ENCODE peak calls at places on chromosomes 16 and 17, in eight cellular contexts. D is astrocyte; M is heart right ventricle; S is GM23338; P is neural progenitor cell; U is prostate gland; G is heart left ventricle; V is CD4-positive, alpha-beta T cell. W is an unnamed sample.

GRCh38 chr17:78622491-78623265 is 45.5 kb upstream of the DNAH17 start:
- DNase-seq in D (no peak), M (no peak), S (no peak), P (no peak), U (no peak), G (no peak), V (no peak), W (no peak)

GRCh38 chr17:77076046-77076882 is 64.5 kb upstream of the SEC14L1 start:
- DNase-seq in D (no peak), M (no peak), S (no peak), P (no peak), U (no peak), G (no peak), V (no peak), W (no peak)

GRCh38 chr17:63932721-63933120 is 590 bp upstream of the CD79B start:
- DNase-seq in D (no peak), M (no peak), S (no peak), P (no peak), U (no peak), G (no peak), V (no peak), W (no peak)

GRCh38 chr17:76407509-76407908 is 23.1 kb downstream of the SPHK1 start:
- DNase-seq in D (no peak), M (no peak), S (no peak), P (no peak), U (no peak), G (no peak), V (no peak), W (no peak)

GRCh38 chr16:15846510-15846909 is 10.3 kb downstream of the MYH11 start:
- DNase-seq in D (no peak), M (no peak), S (no peak), P (no peak), U (no peak), G (no peak), V (no peak), W (no peak)

GRCh38 chr16:86834451-86835035 is 256.2 kb downstream of the FOXL1 start:
- DNase-seq in D (peak), M (peak), S (peak), P (peak), U (no peak), G (no peak), V (no peak), W (no peak)

GRCh38 chr17:56640116-56640515 is 46.6 kb downstream of the NOG start:
- DNase-seq in D (no peak), M (no peak), S (no peak), P (no peak), U (no peak), G (no peak), V (no peak), W (no peak)

GRCh38 chr16:17275076-17275732 is 195.6 kb downstream of the XYLT1 start:
- DNase-seq in D (peak), M (no peak), S (no peak), P (no peak), U (no peak), G (no peak), V (no peak), W (no peak)

GRCh38 chr16:57807968-57808528 is 5.8 kb upstream of the KIFC3 start:
- DNase-seq in D (peak), M (peak), S (peak), P (peak), U (peak), G (peak), V (peak), W (peak)

GRCh38 chr17:43479948-43480347 is 3.8 kb upstream of the DHX8 start:
- DNase-seq in D (no peak), M (no peak), S (no peak), P (no peak), U (no peak), G (no peak), V (no peak), W (no peak)

GRCh38 chr16:84893849-84894599 is 74.2 kb downstream of the CRISPLD2 start:
- DNase-seq in D (no peak), M (no peak), S (no peak), P (no peak), U (no peak), G (no peak), V (no peak), W (no peak)

GRCh38 chr16:30786115-30786935 is 680 bp downstream of the ZNF629 start:
- DNase-seq in D (peak), M (peak), S (peak), P (peak), U (no peak), G (no peak), V (no peak), W (no peak)

GRCh38 chr17:55245986-55246385 is 18.8 kb upstream of the HLF start:
- DNase-seq in D (no peak), M (no peak), S (no peak), P (no peak), U (no peak), G (no peak), V (no peak), W (no peak)

GRCh38 chr17:16100737-16101400 is 101.2 kb downstream of the TTC19 start:
- DNase-seq in D (no peak), M (no peak), S (no peak), P (no peak), U (no peak), G (no peak), V (no peak), W (no peak)

GRCh38 chr16:73027655-73028220 is 20.2 kb downstream of the ZFHX3 start:
- DNase-seq in D (no peak), M (no peak), S (no peak), P (no peak), U (no peak), G (no peak), V (no peak), W (no peak)

GRCh38 chr16:30658731-30659506 is 688 bp downstream of the FBRS start:
- DNase-seq in D (peak), M (peak), S (peak), P (peak), U (peak), G (peak), V (no peak), W (peak)

GRCh38 chr16:84611041-84611440 is 6.8 kb downstream of the COTL1 start:
- DNase-seq in D (no peak), M (no peak), S (no peak), P (no peak), U (no peak), G (no peak), V (no peak), W (no peak)

GRCh38 chr17:43701318-43701743 is 39.6 kb upstream of the MEOX1 start:
- DNase-seq in D (peak), M (no peak), S (no peak), P (no peak), U (no peak), G (no peak), V (no peak), W (no peak)

GRCh38 chr16:31201511-31202401 is 804 bp downstream of the PYCARD start:
- DNase-seq in D (no peak), M (peak), S (peak), P (peak), U (no peak), G (peak), V (peak), W (no peak)

GRCh38 chr17:79912552-79913330 is 73.5 kb upstream of the CBX4 start:
- DNase-seq in D (no peak), M (no peak), S (peak), P (no peak), U (no peak), G (no peak), V (no peak), W (no peak)
- H3K27ac ChIP-seq in D (no peak), M (no peak), S (no peak), P (no peak), U (no peak), G (no peak), V (no peak), W (no peak)

GRCh38 chr17:17723354-17724261 is 42.4 kb downstream of the RAI1 start:
- DNase-seq in D (peak), M (no peak), S (peak), P (peak), U (peak), G (no peak), V (no peak), W (peak)
- H3K27ac ChIP-seq in D (peak), M (peak), S (no peak), P (no peak), U (peak), G (peak), V (no peak), W (peak)

GRCh38 chr16:1101573-1102332 is 5.7 kb upstream of the C1QTNF8 start:
- DNase-seq in D (no peak), M (no peak), S (no peak), P (no peak), U (no peak), G (no peak), V (no peak), W (no peak)
- H3K27ac ChIP-seq in D (no peak), M (no peak), S (no peak), P (no peak), U (no peak), G (no peak), V (no peak), W (no peak)

DNA sequence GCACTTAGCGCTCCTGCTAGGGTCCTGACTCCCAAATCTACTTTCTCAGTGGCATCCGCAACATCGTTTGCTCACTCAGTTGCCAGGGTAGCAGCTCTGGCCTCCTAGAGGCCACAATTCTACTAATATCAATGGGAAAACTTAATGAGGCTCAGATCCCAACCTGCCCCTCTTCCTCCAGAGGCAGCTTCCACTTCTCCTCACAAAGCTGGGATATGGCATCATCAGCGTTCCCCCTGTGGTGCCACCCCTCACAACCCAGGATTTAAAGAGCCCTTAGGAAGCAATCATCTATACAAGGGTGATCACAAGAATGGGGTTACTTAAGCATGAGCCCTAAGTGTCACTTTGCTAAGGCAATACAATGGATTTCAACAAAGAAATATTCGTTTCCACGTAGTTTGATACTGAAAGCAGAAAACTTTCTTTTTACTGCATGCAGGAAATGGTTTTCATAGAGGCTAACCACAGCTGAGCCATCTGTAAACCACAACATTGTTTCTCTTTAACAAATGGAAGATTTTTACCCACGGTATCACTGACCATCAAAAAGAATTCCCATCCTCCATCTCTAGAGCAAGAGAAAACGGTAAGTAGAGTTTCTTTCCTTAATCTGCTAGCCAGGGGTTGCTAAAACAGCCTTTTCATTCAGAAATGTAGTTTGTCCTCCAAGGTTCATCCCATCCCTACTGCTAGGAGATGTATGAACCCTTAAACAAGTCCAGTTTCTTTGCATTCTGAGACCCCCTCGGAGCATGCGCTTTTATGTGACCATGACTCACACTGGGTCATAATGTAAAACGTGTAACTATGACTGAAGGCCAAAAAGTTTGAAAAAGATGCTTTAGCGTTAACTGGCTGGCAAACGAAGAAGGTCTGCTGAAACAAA is 68.3 kb upstream of the BCAR1 start:
- DNase-seq in D (peak), M (no peak), S (no peak), P (no peak), U (no peak), G (no peak), V (no peak), W (no peak)
- H3K27ac ChIP-seq in D (peak), M (peak), S (peak), P (no peak), U (no peak), G (peak), V (no peak), W (peak)

GRCh38 chr17:3843935-3844516 is 2.0 kb downstream of the NCBP3 start:
- DNase-seq in D (no peak), M (no peak), S (peak), P (peak), U (no peak), G (no peak), V (peak), W (no peak)

GRCh38 chr17:3845754-3846738 is at the start of gene NCBP3:
- DNase-seq in D (peak), M (peak), S (peak), P (peak), U (peak), G (peak), V (peak), W (peak)

GRCh38 chr17:3848229-3848628 is 2.2 kb upstream of the NCBP3 start:
- DNase-seq in D (no peak), M (no peak), S (no peak), P (no peak), U (no peak), G (no peak), V (no peak), W (no peak)

GRCh38 chr17:3846739-3847670 is 959 bp upstream of the NCBP3 start:
- DNase-seq in D (no peak), M (no peak), S (no peak), P (no peak), U (no peak), G (no peak), V (no peak), W (no peak)

DNA sequence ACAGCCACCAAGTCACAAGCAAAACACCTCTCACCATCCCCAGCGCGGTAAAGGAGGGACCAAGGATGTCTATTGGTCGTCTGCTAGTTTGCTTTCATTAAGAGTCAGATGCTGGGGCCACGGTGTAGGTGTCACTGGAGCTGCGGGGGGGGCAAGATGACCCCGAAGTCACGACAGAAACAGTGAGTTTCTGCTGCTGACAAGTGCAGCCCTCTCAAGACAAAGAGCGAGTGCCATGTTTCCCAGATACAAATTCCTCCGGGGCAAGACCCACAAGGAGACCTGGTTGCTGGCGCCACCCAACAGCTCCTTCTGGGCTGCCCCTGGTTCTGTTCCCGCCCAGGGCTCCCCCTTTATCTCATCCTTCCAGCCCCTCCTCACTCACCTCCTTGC is 689 bp downstream of the NCBP3 start:
- DNase-seq in D (no peak), M (no peak), S (no peak), P (no peak), U (no peak), G (no peak), V (no peak), W (no peak)
- H3K27ac ChIP-seq in D (peak), M (peak), S (peak), P (no peak), U (peak), G (peak), V (peak), W (peak)

GRCh38 chr16:35306915-35307314 is 1847.5 kb downstream of the TP53TG3F start:
- DNase-seq in D (no peak), M (no peak), S (no peak), P (no peak), U (peak), G (no peak), V (no peak), W (no peak)
- H3K27ac ChIP-seq in D (no peak), M (no peak), S (no peak), P (no peak), U (no peak), G (no peak), V (no peak), W (no peak)

GRCh38 chr17:58506354-58507080 is 7.9 kb downstream of the MTMR4 start:
- DNase-seq in D (no peak), M (no peak), S (no peak), P (no peak), U (no peak), G (no peak), V (no peak), W (no peak)
- H3K27ac ChIP-seq in D (peak), M (no peak), S (no peak), P (no peak), U (no peak), G (peak), V (no peak), W (no peak)

W was measured in dorsolateral prefrontal cortex.